ENCODE peak calls at places on chromosome 12, in ten cellular contexts. U is amygdala; K is HCEC 1CT; B is GM06990; E is smooth muscle cell of the brain vasculature; O is central memory CD4-positive, alpha-beta T cell; X is HFFc6; W is heart left ventricle; I is fibroblast of pulmonary artery; F is HEK293T. D is an unnamed sample.

GRCh38 chr12:6039894-6040601 is 84.4 kb downstream of the VWF start:
- DNase-seq in U (peak), K (peak), B (no peak), E (peak), O (peak), X (peak), W (peak), I (peak), F (peak), D (peak)

GRCh38 chr12:22334696-22335290 is at the start of gene ST8SIA1:
- DNase-seq in U (no peak), K (peak), B (no peak), E (no peak), O (peak), X (no peak), W (peak), I (peak), F (peak), D (no peak)

GRCh38 chr12:39905152-39905551 is 200.7 kb downstream of the SLC2A13 start:
- DNase-seq in U (no peak), K (peak), B (no peak), E (no peak), O (no peak), X (peak), W (peak), I (peak), F (no peak), D (no peak)

GRCh38 chr12:57611116-57611809 is at the start of gene ARHGEF25:
- DNase-seq in U (no peak), K (peak), B (peak), E (no peak), O (no peak), X (no peak), W (peak), I (peak), F (peak), D (no peak)

GRCh38 chr12:124294686-124295315 is at the start of gene RFLNA:
- DNase-seq in U (no peak), K (no peak), B (no peak), E (no peak), O (no peak), X (no peak), W (no peak), I (peak), F (no peak), D (no peak)

GRCh38 chr12:27732281-27732680 is 21.6 kb downstream of the MRPS35 start:
- DNase-seq in U (no peak), K (no peak), B (no peak), E (no peak), O (no peak), X (no peak), W (no peak), I (peak), F (peak), D (no peak)

GRCh38 chr12:10891937-10892336 is 7.9 kb upstream of the PRH1 start:
- DNase-seq in U (no peak), K (no peak), B (no peak), E (no peak), O (no peak), X (no peak), W (no peak), I (no peak), F (no peak), D (no peak)

GRCh38 chr12:68180792-68181744 is 21.5 kb upstream of the IFNG start:
- DNase-seq in U (no peak), K (peak), B (no peak), E (no peak), O (peak), X (no peak), W (no peak), I (no peak), F (no peak), D (no peak)

GRCh38 chr12:124336742-124337520 is 42.0 kb downstream of the RFLNA start:
- DNase-seq in U (no peak), K (no peak), B (no peak), E (no peak), O (no peak), X (no peak), W (no peak), I (no peak), F (no peak), D (no peak)

GRCh38 chr12:77256924-77257323 is 191.6 kb upstream of the E2F7 start:
- DNase-seq in U (no peak), K (no peak), B (no peak), E (no peak), O (no peak), X (no peak), W (no peak), I (peak), F (no peak), D (no peak)

GRCh38 chr12:132474237-132474741 is 15.7 kb upstream of the FBRSL1 start:
- DNase-seq in U (no peak), K (no peak), B (no peak), E (no peak), O (no peak), X (no peak), W (no peak), I (no peak), F (no peak), D (no peak)

GRCh38 chr12:16604853-16605252 is 1.1 kb downstream of the LMO3 start:
- DNase-seq in U (no peak), K (no peak), B (no peak), E (no peak), O (no peak), X (no peak), W (no peak), I (no peak), F (no peak), D (no peak)

GRCh38 chr12:97555547-97556200 is 93.1 kb downstream of the RMST start:
- DNase-seq in U (no peak), K (no peak), B (no peak), E (no peak), O (no peak), X (no peak), W (no peak), I (no peak), F (no peak), D (peak)

GRCh38 chr12:87196329-87196728 is 832.9 kb downstream of the C12orf50 start:
- DNase-seq in U (no peak), K (no peak), B (no peak), E (no peak), O (no peak), X (no peak), W (no peak), I (peak), F (no peak), D (no peak)

GRCh38 chr12:40137252-40137651 is 31.4 kb upstream of the SLC2A13 start:
- DNase-seq in U (no peak), K (peak), B (peak), E (no peak), O (peak), X (no peak), W (no peak), I (peak), F (no peak), D (no peak)

D was measured in NCI-H460.